ENCODE peak calls at places on chromosomes 12 and 14, in six cellular contexts. E is cardiac fibroblast, J is BJ, W is fibroblast of lung, G is sigmoid colon, R is tibial artery. Q is an unnamed sample.

GRCh38 chr12:90305379-90305778 is 596.7 kb upstream of the ATP2B1 start:
- DNase-seq in E (no peak), J (no peak), W (no peak), G (no peak), R (no peak), Q (no peak)

GRCh38 chr12:8661751-8662150 is 875 bp downstream of the MFAP5 start:
- DNase-seq in E (no peak), R (no peak), G (no peak), J (no peak), W (no peak), Q (no peak)

GRCh38 chr12:109294286-109294796 is 14.7 kb downstream of the FOXN4 start:
- DNase-seq in E (no peak), R (no peak), G (peak), J (no peak), W (no peak), Q (no peak)

GRCh38 chr14:69260979-69261605 is 1.1 kb downstream of the GALNT16 start:
- DNase-seq in J (no peak), W (no peak), R (peak), G (no peak), E (no peak), Q (no peak)

GRCh38 chr12:57389033-57389432 is 41.8 kb downstream of the R3HDM2 start:
- DNase-seq in R (no peak), W (peak), J (peak), E (peak), G (no peak), Q (no peak)

GRCh38 chr12:124454735-124455134 is 112.7 kb downstream of the NCOR2 start:
- DNase-seq in J (peak), G (no peak), R (no peak), W (no peak), E (peak), Q (no peak)

GRCh38 chr12:106582661-106583577 is at the start of gene RFX4:
- DNase-seq in G (no peak), J (no peak), R (no peak), W (no peak), E (no peak), Q (no peak)

GRCh38 chr12:114681149-114681849 is 2.7 kb downstream of the TBX3 start:
- DNase-seq in R (no peak), G (no peak), J (no peak), W (peak), E (peak), Q (no peak)

GRCh38 chr14:77868552-77869300 is 68.8 kb downstream of the ADCK1 start:
- DNase-seq in E (no peak), J (no peak), R (no peak), W (no peak), G (no peak), Q (no peak)

GRCh38 chr12:48901278-48901677 is 24.0 kb downstream of the FKBP11 start:
- DNase-seq in R (no peak), J (no peak), W (no peak), E (no peak), G (no peak), Q (no peak)

GRCh38 chr14:106879241-106879640 is 1352.9 kb downstream of the TMEM121 start:
- DNase-seq in R (no peak), G (no peak), W (no peak), J (no peak), E (no peak), Q (no peak)

GRCh38 chr12:11836964-11837286 is 187.5 kb downstream of the ETV6 start:
- DNase-seq in J (no peak), W (no peak), R (no peak), E (no peak), G (no peak), Q (no peak)

GRCh38 chr14:72479471-72479931 is 414.4 kb downstream of the DPF3 start:
- DNase-seq in J (no peak), G (no peak), R (no peak), E (no peak), W (no peak), Q (no peak)

GRCh38 chr14:63478024-63478423 is 65.2 kb downstream of the PPP2R5E start:
- DNase-seq in G (no peak), R (no peak), W (no peak), E (no peak), J (no peak), Q (no peak)

GRCh38 chr14:69363055-69363454 is 35.0 kb downstream of the ERH start:
- DNase-seq in W (peak), R (no peak), E (peak), J (no peak), G (no peak), Q (no peak)

GRCh38 chr12:22234561-22234960 is 99.9 kb downstream of the ST8SIA1 start:
- DNase-seq in J (peak), G (no peak), E (peak), W (peak), R (no peak), Q (no peak)

GRCh38 chr14:79281244-79282199 is 929.8 kb downstream of the DIO2 start:
- DNase-seq in R (no peak), W (no peak), G (no peak), E (no peak), J (no peak), Q (no peak)

GRCh38 chr12:131606218-131606899 is 104.5 kb upstream of the SFSWAP start:
- DNase-seq in G (no peak), R (no peak), J (no peak), E (no peak), W (no peak), Q (no peak)

GRCh38 chr12:93107943-93108342 is 178.8 kb upstream of the EEA1 start:
- DNase-seq in E (no peak), W (no peak), G (no peak), R (no peak), J (no peak), Q (no peak)

GRCh38 chr14:21038416-21039058 is 3.6 kb upstream of the RNASE7 start:
- DNase-seq in E (no peak), G (no peak), R (no peak), J (no peak), W (peak), Q (no peak)

GRCh38 chr12:60345442-60345841 is 749.6 kb downstream of the SLC16A7 start:
- DNase-seq in W (no peak), E (no peak), J (no peak), G (no peak), R (no peak), Q (no peak)

GRCh38 chr14:59228416-59228815 is 39.9 kb downstream of the DAAM1 start:
- DNase-seq in R (no peak), J (peak), E (peak), W (no peak), G (no peak), Q (no peak)

GRCh38 chr12:131908716-131909595 is 14.5 kb downstream of the ULK1 start:
- DNase-seq in G (peak), W (no peak), E (no peak), R (peak), J (no peak), Q (no peak)

GRCh38 chr12:63919758-63920157 is 75.3 kb downstream of the SRGAP1 start:
- DNase-seq in E (peak), W (peak), J (no peak), R (no peak), G (no peak), Q (no peak)

GRCh38 chr12:32455607-32456063 is 56.3 kb downstream of the FGD4 start:
- DNase-seq in J (peak), W (peak), E (peak), R (no peak), G (no peak), Q (no peak)

GRCh38 chr14:73173092-73173735 is 36.9 kb downstream of the PSEN1 start:
- DNase-seq in W (peak), J (no peak), E (peak), G (no peak), R (no peak), Q (no peak)

GRCh38 chr14:64684091-64684490 is 20.1 kb upstream of the PLEKHG3 start:
- DNase-seq in R (no peak), W (peak), G (peak), J (no peak), E (peak), Q (no peak)

GRCh38 chr14:95261616-95262510 is 57.8 kb downstream of the CLMN start:
- DNase-seq in J (no peak), R (no peak), E (no peak), G (no peak), W (no peak), Q (no peak)

GRCh38 chr12:27277846-27278260 is 33.8 kb downstream of the STK38L start:
- DNase-seq in W (peak), E (peak), R (no peak), J (peak), G (no peak), Q (no peak)

GRCh38 chr12:67452119-67452805 is 183.1 kb downstream of the CAND1 start:
- DNase-seq in G (no peak), R (no peak), J (no peak), E (no peak), W (no peak), Q (no peak)

GRCh38 chr12:104535383-104535782 is 78.6 kb downstream of the CHST11 start:
- DNase-seq in W (no peak), E (no peak), R (no peak), J (no peak), G (no peak), Q (no peak)

GRCh38 chr12:79527498-79527897 is 163.3 kb downstream of the PAWR start:
- DNase-seq in E (no peak), G (no peak), J (no peak), W (no peak), R (no peak), Q (no peak)

GRCh38 chr12:121980211-121980891 is 41.3 kb upstream of the BCL7A start:
- DNase-seq in R (no peak), E (peak), J (no peak), W (no peak), G (no peak), Q (no peak)

GRCh38 chr12:132561784-132562156 is 48.6 kb downstream of the LRCOL1 start:
- DNase-seq in R (no peak), E (no peak), G (no peak), W (no peak), J (no peak), Q (no peak)

GRCh38 chr12:79143803-79144202 is 279.2 kb downstream of the SYT1 start:
- DNase-seq in R (no peak), J (no peak), E (no peak), W (no peak), G (no peak), Q (no peak)

GRCh38 chr14:80798878-80799277 is 142.7 kb downstream of the CEP128 start:
- DNase-seq in E (no peak), G (no peak), W (no peak), R (no peak), J (no peak), Q (no peak)

GRCh38 chr12:110658242-110658641 is 30.7 kb downstream of the HVCN1 start:
- DNase-seq in E (no peak), W (no peak), R (no peak), J (no peak), G (no peak), Q (no peak)

GRCh38 chr14:72740966-72741835 is 152.7 kb downstream of the DPF3 start:
- DNase-seq in G (no peak), R (peak), E (no peak), W (no peak), J (no peak), Q (no peak)

GRCh38 chr12:62995097-62995496 is 60.1 kb upstream of the PPM1H start:
- DNase-seq in G (no peak), W (no peak), R (no peak), J (no peak), E (no peak), Q (no peak)

GRCh38 chr12:120055231-120055630 is 61.3 kb downstream of the RAB35 start:
- DNase-seq in E (no peak), W (no peak), G (no peak), J (no peak), R (no peak), Q (no peak)
- H3K4me3 ChIP-seq in E (no peak), W (no peak), G (no peak), J (no peak), R (no peak), Q (no peak)

GRCh38 chr14:91063119-91063518 is 2.7 kb upstream of the RPS6KA5 start:
- DNase-seq in R (no peak), E (peak), G (no peak), W (no peak), J (no peak), Q (no peak)

GRCh38 chr14:91059576-91060471 is 617 bp downstream of the RPS6KA5 start:
- DNase-seq in R (peak), E (no peak), W (no peak), G (peak), J (no peak), Q (no peak)

GRCh38 chr14:91062600-91062999 is 2.2 kb upstream of the RPS6KA5 start:
- DNase-seq in J (no peak), E (no peak), W (no peak), R (no peak), G (no peak), Q (no peak)

GRCh38 chr14:91061309-91061887 is 957 bp upstream of the RPS6KA5 start:
- DNase-seq in G (no peak), E (no peak), R (no peak), W (no peak), J (no peak), Q (no peak)

GRCh38 chr14:91060472-91061308 is at the start of gene RPS6KA5:
- DNase-seq in R (peak), G (peak), J (peak), W (peak), E (peak), Q (peak)
- TF ChIP-seq CTCF in R (peak), G (peak), J (no peak), W (no peak), E (no peak), Q (peak)

GRCh38 chr12:10668526-10668925 is 5.3 kb downstream of the STYK1 start:
- DNase-seq in G (no peak), E (no peak), R (no peak), J (no peak), W (no peak), Q (no peak)
- H3K4me3 ChIP-seq in G (no peak), E (no peak), R (no peak), J (no peak), W (no peak), Q (peak)

DNA sequence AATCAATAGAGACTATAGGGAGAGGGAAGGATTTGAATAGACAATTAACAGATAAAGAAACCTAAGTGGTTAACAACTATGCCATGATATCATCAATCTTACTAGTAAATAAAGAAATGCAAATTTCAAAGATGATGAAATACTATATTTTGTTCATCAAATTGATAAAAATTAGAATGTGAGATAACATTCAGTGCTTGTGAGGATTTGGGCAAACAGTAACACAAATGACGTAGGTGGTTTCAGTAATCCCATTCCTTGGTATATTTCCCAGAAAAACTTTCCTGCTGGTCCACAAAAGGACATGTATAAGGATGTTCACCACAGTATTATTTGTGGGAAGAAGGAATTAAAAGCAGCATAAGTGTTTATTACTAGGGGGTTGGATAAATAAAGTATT is 136.0 kb downstream of the ERC1 start:
- DNase-seq in G (no peak), R (no peak), J (no peak), E (no peak), W (no peak), Q (no peak)
- TF ChIP-seq CTCF in G (no peak), R (no peak), J (no peak), E (no peak), W (no peak), Q (no peak)